ENCODE peak calls at places on chromosomes 3 and 15, in five cellular contexts. X is left lung, T is AG20443, G is mesendoderm, N is T47D. L is an unnamed sample.

GRCh38 chr3:169644750-169645149 is 18.8 kb downstream of the MECOM start:
- DNase-seq in X (no peak), T (no peak), G (no peak), N (no peak), L (no peak)

GRCh38 chr15:78224024-78224413 is 10.3 kb downstream of the ACSBG1 start:
- DNase-seq in X (no peak), T (peak; percentile 21), G (no peak), N (peak; percentile 46), L (no peak)

GRCh38 chr15:74381481-74381880 is 14.0 kb upstream of the CYP11A1 start:
- DNase-seq in X (no peak), T (no peak), G (no peak), N (no peak), L (no peak)

GRCh38 chr3:179421500-179421899 is 29.8 kb downstream of the GNB4 start:
- DNase-seq in X (no peak), T (peak; percentile 51), G (peak; percentile 28), N (peak; percentile 83), L (peak; percentile 32)

GRCh38 chr3:138459619-138460535 is 25.5 kb downstream of the ESYT3 start:
- DNase-seq in X (no peak), T (no peak), G (no peak), N (no peak), L (no peak)

GRCh38 chr3:165545059-165545458 is 292.2 kb downstream of the BCHE start:
- DNase-seq in X (no peak), T (no peak), G (no peak), N (peak; percentile 88), L (no peak)

GRCh38 chr3:183114374-183114773 is 15.1 kb upstream of the MCCC1 start:
- DNase-seq in X (no peak), T (no peak), G (no peak), N (no peak), L (no peak)

GRCh38 chr3:158097571-158098553 is 8.4 kb downstream of the SHOX2 start:
- DNase-seq in X (peak; percentile 78), T (no peak), G (peak; percentile 93), N (peak; percentile 95), L (peak; percentile 95)

GRCh38 chr15:66748320-66748779 is 46.3 kb downstream of the SMAD6 start:
- DNase-seq in X (peak; percentile 10), T (peak; percentile 60), G (no peak), N (no peak), L (no peak)

GRCh38 chr15:27725733-27726132 is 373.4 kb downstream of the OCA2 start:
- DNase-seq in X (no peak), T (no peak), G (no peak), N (peak; percentile 21), L (no peak)

GRCh38 chr3:176513604-176514003 is 683.7 kb downstream of the TBL1XR1 start:
- DNase-seq in X (no peak), T (no peak), G (peak; percentile 48), N (peak; percentile 56), L (no peak)

GRCh38 chr3:71121429-71122167 is 461.9 kb downstream of the FOXP1 start:
- DNase-seq in X (no peak), T (no peak), G (peak; percentile 38), N (no peak), L (no peak)

GRCh38 chr3:94234177-94234788 is 171.4 kb downstream of the NSUN3 start:
- DNase-seq in X (no peak), T (peak; percentile 54), G (peak; percentile 72), N (peak; percentile 71), L (peak; percentile 60)

GRCh38 chr3:190117995-190118394 is 2.7 kb downstream of the P3H2 start:
- DNase-seq in X (no peak), T (no peak), G (peak; percentile 77), N (peak; percentile 22), L (no peak)

GRCh38 chr15:74784426-74784825 is 2.5 kb downstream of the CSK start:
- DNase-seq in X (no peak), T (no peak), G (no peak), N (no peak), L (no peak)

GRCh38 chr15:68921926-68922325 is 8.4 kb upstream of the SPESP1 start:
- DNase-seq in X (no peak), T (no peak), G (no peak), N (no peak), L (no peak)

GRCh38 chr3:128950223-128950938 is 43.5 kb downstream of the CFAP92 start:
- DNase-seq in X (no peak), T (peak; percentile 35), G (peak; percentile 32), N (peak; percentile 45), L (peak; percentile 57)

GRCh38 chr3:62951037-62951613 is 75.9 kb upstream of the CADPS start:
- DNase-seq in X (no peak), T (no peak), G (peak; percentile 62), N (no peak), L (no peak)

GRCh38 chr3:188197388-188197847 is 43.5 kb downstream of the LPP start:
- DNase-seq in X (no peak), T (no peak), G (peak; percentile 95), N (no peak), L (no peak)

GRCh38 chr3:177713921-177714900 is 516.9 kb upstream of the TBL1XR1 start:
- DNase-seq in X (no peak), T (no peak), G (peak; percentile 42), N (no peak), L (peak; percentile 33)

GRCh38 chr3:14388200-14388599 is 14.2 kb upstream of the SLC6A6 start:
- DNase-seq in X (no peak), T (no peak), G (no peak), N (no peak), L (no peak)

GRCh38 chr15:95291878-95292472 is 1038.5 kb upstream of the NR2F2 start:
- DNase-seq in X (no peak), T (peak; percentile 26), G (peak; percentile 63), N (peak; percentile 66), L (no peak)

GRCh38 chr15:58440922-58441321 is 9.1 kb downstream of the LIPC start:
- DNase-seq in X (peak; percentile 74), T (no peak), G (peak; percentile 63), N (peak; percentile 15), L (no peak)

GRCh38 chr15:100807028-100807427 is 72.6 kb upstream of the ALDH1A3 start:
- DNase-seq in X (no peak), T (no peak), G (no peak), N (no peak), L (no peak)

GRCh38 chr15:81050806-81051205 is 50.1 kb downstream of the TLNRD1 start:
- DNase-seq in X (no peak), T (no peak), G (no peak), N (no peak), L (no peak)

GRCh38 chr3:55959681-55960080 is 472.6 kb upstream of the WNT5A start:
- DNase-seq in X (no peak), T (no peak), G (no peak), N (no peak), L (no peak)

GRCh38 chr3:15309662-15310335 is 22.6 kb downstream of the SH3BP5 start:
- DNase-seq in X (no peak), T (no peak), G (no peak), N (no peak), L (no peak)

GRCh38 chr3:169846458-169847193 is 23.1 kb downstream of the LRRC31 start:
- DNase-seq in X (no peak), T (peak; percentile 77), G (peak; percentile 60), N (no peak), L (no peak)